ENCODE peak calls at places on chromosomes 12 and 14, in ten cellular contexts. E is foreskin fibroblast; Z is pancreas; C is fibroblast of the conjunctiva; G is IMR-90; V is Caco-2; S is left ventricle myocardium superior; U is AG10803; B is activated effector memory CD4-positive, alpha-beta T cell treated with Interleukin-2 at 50 U/mL for 16 hours; F is NCI-H1092 treated with DMSO at 0.1 percent for 48 hours. J is an unnamed sample.
A peak's percentile ranks its signal among the peaks of the same experiment; 100 is the strongest.

GRCh38 chr12:97745406-97746101 is 282.9 kb downstream of the RMST start:
- DNase-seq in U (no peak), G (no peak), V (no peak), C (no peak), E (no peak), F (no peak), S (no peak), B (no peak), Z (no peak), J (no peak)

GRCh38 chr12:27474344-27474743 is 27.8 kb downstream of the SMCO2 start:
- DNase-seq in U (peak; percentile 75), C (no peak), Z (no peak), G (peak; percentile 85), B (no peak), E (peak; percentile 79), V (no peak), S (no peak), F (no peak), J (no peak)

GRCh38 chr12:51970904-51971646 is 19.6 kb downstream of the ACVR1B start:
- DNase-seq in U (no peak), B (peak; percentile 10), Z (no peak), E (no peak), C (no peak), S (no peak), F (no peak), V (peak; percentile 53), G (peak; percentile 80), J (peak; percentile 21)

GRCh38 chr12:51941011-51941561 is 10.4 kb upstream of the ACVR1B start:
- DNase-seq in F (peak; percentile 43), G (peak; percentile 77), V (no peak), Z (no peak), B (no peak), S (no peak), U (peak; percentile 13), C (no peak), E (peak; percentile 20), J (no peak)

GRCh38 chr14:69107407-69108003 is 45.4 kb downstream of the DCAF5 start:
- DNase-seq in F (peak; percentile 77), Z (no peak), V (peak; percentile 50), U (peak; percentile 62), C (peak; percentile 56), G (peak; percentile 71), B (no peak), E (peak; percentile 54), S (no peak), J (peak; percentile 45)

GRCh38 chr12:89893972-89894706 is 185.5 kb upstream of the ATP2B1 start:
- DNase-seq in C (peak; percentile 36), B (no peak), V (no peak), F (no peak), Z (no peak), G (peak; percentile 47), U (peak; percentile 75), E (no peak), S (no peak), J (no peak)

GRCh38 chr14:101511620-101512395 is 49.5 kb upstream of the DIO3 start:
- DNase-seq in C (no peak), F (no peak), Z (peak; percentile 23), E (no peak), S (peak; percentile 28), U (no peak), G (no peak), V (no peak), B (no peak), J (no peak)

GRCh38 chr14:37819155-37820015 is 224.0 kb downstream of the TTC6 start:
- DNase-seq in Z (no peak), B (no peak), E (peak; percentile 14), V (no peak), U (peak; percentile 73), C (peak; percentile 31), G (peak; percentile 29), F (no peak), S (no peak), J (no peak)

GRCh38 chr12:106133136-106134087 is 5.3 kb downstream of the NUAK1 start:
- DNase-seq in Z (no peak), S (no peak), F (no peak), C (no peak), U (peak; percentile 54), E (no peak), G (peak; percentile 54), V (peak; percentile 67), B (no peak), J (no peak)

J was measured in CD8-positive, alpha-beta memory T cell.